ENCODE peak calls at places on chromosomes 12 and 14, in seven cellular contexts. L, Q, H, C, E, Y and K are unnamed samples.

GRCh38 chr14:76957224-76957881 is 71.2 kb downstream of the IRF2BPL start:
- DNase-seq in C (no peak), Q (no peak), E (no peak), L (no peak), Y (no peak), H (no peak), K (no peak)

GRCh38 chr12:3049596-3050314 is 27.4 kb upstream of the TSPAN9 start:
- DNase-seq in L (no peak), Q (no peak), Y (peak; percentile 39), E (no peak), H (no peak), C (peak; percentile 58), K (no peak)

GRCh38 chr12:113815031-113815430 is 151.1 kb downstream of the RBM19 start:
- DNase-seq in H (no peak), Q (no peak), L (no peak), C (no peak), Y (no peak), E (no peak), K (no peak)

GRCh38 chr14:104523546-104523935 is 56.0 kb upstream of the C14orf180 start:
- DNase-seq in E (no peak), Y (no peak), H (no peak), L (no peak), Q (no peak), C (no peak), K (no peak)

GRCh38 chr12:87425942-87426554 is 603.2 kb downstream of the C12orf50 start:
- DNase-seq in H (no peak), C (no peak), Q (no peak), L (peak; percentile 55), E (peak; percentile 17), Y (no peak), K (no peak)

GRCh38 chr12:81992461-81992860 is 233.3 kb upstream of the PPFIA2 start:
- DNase-seq in C (no peak), H (no peak), Q (peak; percentile 26), E (no peak), L (peak; percentile 1), Y (no peak), K (peak; percentile 48)

GRCh38 chr14:68757618-68758081 is 35.2 kb downstream of the ZFP36L1 start:
- DNase-seq in H (no peak), C (no peak), L (peak; percentile 35), E (peak; percentile 28), Q (peak; percentile 33), Y (no peak), K (no peak)

GRCh38 chr12:123250471-123251383 is 17.5 kb downstream of the MTRFR start:
- DNase-seq in L (no peak), C (no peak), H (no peak), E (no peak), Y (no peak), Q (no peak), K (no peak)

GRCh38 chr12:66653801-66654200 is 25.1 kb downstream of the GRIP1 start:
- DNase-seq in E (no peak), Q (no peak), L (no peak), H (no peak), Y (no peak), C (no peak), K (no peak)

GRCh38 chr14:59376691-59377090 is 88.5 kb downstream of the GPR135 start:
- DNase-seq in Q (no peak), Y (no peak), H (no peak), L (no peak), C (no peak), E (no peak), K (no peak)

GRCh38 chr12:56256326-56256960 is 1.7 kb downstream of the ANKRD52 start:
- DNase-seq in L (peak; percentile 53), E (peak; percentile 46), Y (peak; percentile 83), C (no peak), Q (peak; percentile 18), H (no peak), K (peak; percentile 44)

GRCh38 chr14:102903889-102904512 is 18.5 kb upstream of the AMN start:
- DNase-seq in Q (no peak), Y (peak; percentile 53), C (no peak), H (no peak), E (no peak), L (no peak), K (no peak)

GRCh38 chr14:82438416-82438815 is 904.8 kb upstream of the SEL1L start:
- DNase-seq in C (no peak), H (no peak), Q (no peak), L (no peak), Y (no peak), E (no peak), K (no peak)

GRCh38 chr14:51691176-51691575 is 39.5 kb downstream of the FRMD6 start:
- DNase-seq in Q (no peak), H (no peak), C (no peak), L (peak; percentile 50), Y (no peak), E (peak; percentile 72), K (no peak)

GRCh38 chr14:90381999-90382451 is 14.8 kb upstream of the CALM1 start:
- DNase-seq in E (no peak), H (peak; percentile 49), C (peak; percentile 57), Q (no peak), Y (no peak), L (no peak), K (no peak)

GRCh38 chr12:57063991-57064725 is 14.2 kb upstream of the MYO1A start:
- DNase-seq in E (peak; percentile 41), Y (no peak), Q (no peak), H (no peak), L (no peak), C (no peak), K (no peak)

GRCh38 chr12:121789800-121790748 is 3.4 kb downstream of the RHOF start:
- DNase-seq in C (peak; percentile 81), Q (no peak), H (no peak), E (peak; percentile 34), Y (no peak), L (no peak), K (no peak)

GRCh38 chr12:100404769-100405407 is 48.0 kb downstream of the SLC17A8 start:
- DNase-seq in H (no peak), Q (peak; percentile 46), Y (no peak), L (peak; percentile 56), E (peak; percentile 40), C (peak; percentile 90), K (peak; percentile 54)

GRCh38 chr12:69330475-69331473 is 17.4 kb upstream of the LYZ start:
- DNase-seq in Q (peak; percentile 18), H (peak; percentile 24), Y (peak; percentile 75), E (peak; percentile 1), C (peak; percentile 68), L (no peak), K (no peak)

GRCh38 chr12:92297932-92298681 is 152.5 kb upstream of the BTG1 start:
- DNase-seq in E (peak; percentile 80), Y (no peak), L (peak; percentile 70), Q (peak; percentile 47), C (no peak), H (no peak), K (no peak)
- H3K4me3 ChIP-seq in E (no peak overlapping the region), Y (no peak overlapping the region), L (no peak overlapping the region), Q (no peak overlapping the region), C (no peak overlapping the region), H (no peak overlapping the region), K (no peak overlapping the region)

DNA sequence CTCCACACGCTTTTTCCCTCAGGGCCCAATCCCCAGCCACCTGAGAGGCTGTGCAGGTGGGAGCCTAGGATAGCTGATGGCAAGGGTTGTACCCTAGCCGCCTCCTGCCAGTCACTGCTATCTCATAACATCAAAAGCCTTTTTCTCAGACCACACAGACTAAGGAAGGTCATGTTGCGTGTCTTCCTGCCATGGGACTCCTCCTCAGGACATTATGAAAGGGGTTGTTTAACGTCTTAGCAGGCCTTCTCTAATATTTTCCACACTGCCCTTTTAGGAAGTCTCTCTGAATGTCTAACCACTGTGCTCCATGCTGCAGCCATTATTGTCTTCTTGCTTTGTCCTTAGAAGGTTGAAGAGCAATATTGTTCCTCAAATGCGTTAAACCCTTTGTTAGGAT is 7.6 kb upstream of the SMUG1 start:
- DNase-seq in Q (no peak), L (no peak), C (peak; percentile 66), H (no peak), Y (no peak), E (no peak), K (no peak)
- H3K4me3 ChIP-seq in Q (no peak overlapping the region), L (no peak overlapping the region), C (peak overlapping the region; percentile 72), H (no peak overlapping the region), Y (no peak overlapping the region), E (no peak overlapping the region), K (no peak overlapping the region)

GRCh38 chr12:21939435-21939834 is 1.8 kb downstream of the ABCC9 start:
- DNase-seq in Y (no peak), H (no peak), E (no peak), L (peak; percentile 71), C (no peak), Q (no peak), K (no peak)

GRCh38 chr12:21940972-21941521 is at the start of gene ABCC9:
- DNase-seq in Q (peak; percentile 29), E (peak; percentile 33), H (peak; percentile 71), C (no peak), L (peak; percentile 58), Y (peak; percentile 86), K (peak; percentile 60)

GRCh38 chr12:21938879-21939278 is 2.3 kb downstream of the ABCC9 start:
- DNase-seq in C (no peak), L (peak; percentile 48), Q (no peak), Y (no peak), H (no peak), E (peak; percentile 7), K (no peak)

GRCh38 chr12:21941522-21942376 is 523 bp upstream of the ABCC9 start:
- DNase-seq in E (peak; percentile 26), Y (peak; percentile 85), L (peak; percentile 72), Q (peak; percentile 40), H (peak; percentile 69), C (no peak), K (peak; percentile 64)

DNA sequence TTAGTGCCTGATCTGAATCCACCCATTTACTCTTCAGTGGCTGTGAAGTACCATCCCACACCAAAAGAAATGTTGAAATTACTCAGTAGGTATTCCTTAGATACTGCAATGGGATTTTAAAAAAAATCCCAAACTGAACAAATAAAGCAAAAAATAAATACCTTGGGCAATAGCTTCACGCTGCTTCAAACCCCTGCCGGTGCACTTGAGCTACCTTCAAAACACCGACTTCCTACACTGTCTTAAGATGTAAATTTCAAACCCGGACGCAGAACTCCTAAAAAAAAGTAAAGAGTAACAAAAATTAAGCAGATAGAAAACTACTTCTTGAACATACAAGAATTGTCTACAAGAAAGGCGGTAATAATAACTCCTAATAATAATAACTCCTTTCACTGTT is 677 bp downstream of the ABCC9 start:
- DNase-seq in Q (no peak), H (no peak), Y (no peak), E (no peak), L (peak; percentile 56), C (no peak), K (peak; percentile 0)
- H3K4me3 ChIP-seq in Q (peak overlapping the region; percentile 51), H (peak overlapping the region; percentile 50), Y (peak overlapping the region; percentile 76), E (peak overlapping the region; percentile 63), L (peak overlapping the region; percentile 42), C (no peak overlapping the region), K (peak overlapping the region; percentile 43)

GRCh38 chr12:75922944-75923642 is 108.5 kb downstream of the PHLDA1 start:
- DNase-seq in H (no peak), Y (no peak), E (no peak), Q (no peak), L (no peak), C (no peak), K (no peak)

GRCh38 chr12:75917083-75917482 is 114.5 kb downstream of the PHLDA1 start:
- DNase-seq in Y (no peak), Q (no peak), C (peak; percentile 80), L (no peak), E (no peak), H (no peak), K (no peak)

GRCh38 chr12:75917704-75918103 is 113.9 kb downstream of the PHLDA1 start:
- DNase-seq in L (no peak), Y (no peak), H (no peak), C (no peak), Q (no peak), E (no peak), K (no peak)

GRCh38 chr12:75923964-75924666 is 107.5 kb downstream of the PHLDA1 start:
- DNase-seq in L (peak; percentile 69), E (no peak), Q (peak; percentile 25), C (no peak), Y (no peak), H (no peak), K (no peak)

GRCh38 chr12:75921687-75922289 is 109.8 kb downstream of the PHLDA1 start:
- DNase-seq in L (no peak), Q (peak; percentile 68), Y (no peak), C (no peak), H (no peak), E (no peak), K (no peak)
- H3K4me3 ChIP-seq in L (no peak overlapping the region), Q (no peak overlapping the region), Y (no peak overlapping the region), C (no peak overlapping the region), H (no peak overlapping the region), E (no peak overlapping the region), K (no peak overlapping the region)